ENCODE peak calls at places on chromosomes 12 and 14, in four cellular contexts. A is PC-3, L is A549, V is colonic mucosa. D is an unnamed sample.

GRCh38 chr14:56487090-56487667 is 92.4 kb upstream of the TMEM260 start:
- DNase-seq in A (peak), L (peak), V (no peak), D (no peak)

GRCh38 chr14:56422703-56423213 is 156.8 kb upstream of the TMEM260 start:
- DNase-seq in V (peak), L (peak), A (peak), D (no peak)

GRCh38 chr12:107092669-107093546 is 441 bp downstream of the CRY1 start:
- DNase-seq in A (peak), V (peak), L (peak), D (peak)

GRCh38 chr14:22982013-22982476 is 306 bp downstream of the AJUBA start:
- DNase-seq in L (peak), V (no peak), A (no peak), D (no peak)

GRCh38 chr14:99802301-99803105 is 9.3 kb downstream of the EML1 start:
- DNase-seq in V (no peak), A (peak), L (peak), D (no peak)

GRCh38 chr12:65903680-65904403 is 79.6 kb downstream of the HMGA2 start:
- DNase-seq in L (no peak), V (no peak), A (no peak), D (no peak)

GRCh38 chr12:26736563-26737486 is 96.2 kb downstream of the ITPR2 start:
- DNase-seq in A (peak), L (no peak), V (no peak), D (no peak)

GRCh38 chr14:105167303-105168092 is 1.1 kb downstream of the JAG2 start:
- DNase-seq in A (peak), L (no peak), V (no peak), D (no peak)

GRCh38 chr12:10959777-10960176 is 20.7 kb upstream of the TAS2R14 start:
- DNase-seq in L (peak), A (no peak), V (no peak), D (no peak)

GRCh38 chr12:6469609-6470374 is 685 bp downstream of the VAMP1 start:
- DNase-seq in A (no peak), L (no peak), V (no peak), D (no peak)

GRCh38 chr12:1527789-1528188 is 66.6 kb downstream of the FBXL14 start:
- DNase-seq in A (peak), V (no peak), L (no peak), D (no peak)

GRCh38 chr12:53180931-53181645 is 363 bp upstream of the CSAD start:
- DNase-seq in V (peak), L (peak), A (peak), D (peak)

GRCh38 chr12:19223018-19223417 is 93.5 kb downstream of the PLEKHA5 start:
- DNase-seq in A (peak), V (no peak), L (peak), D (no peak)

GRCh38 chr14:78448483-78449094 is 278.4 kb downstream of the NRXN3 start:
- DNase-seq in V (peak), L (peak), A (peak), D (no peak)

GRCh38 chr12:66087365-66087943 is 43.1 kb downstream of the LLPH start:
- DNase-seq in A (peak), V (peak), L (peak), D (no peak)

GRCh38 chr14:100775831-100776591 is 49.3 kb downstream of the DLK1 start:
- DNase-seq in A (no peak), L (no peak), V (no peak), D (no peak)

GRCh38 chr12:122336015-122336946 is 70.0 kb upstream of the VPS33A start:
- DNase-seq in V (no peak), A (peak), L (peak), D (no peak)

GRCh38 chr12:20144341-20144740 is 224.0 kb upstream of the PDE3A start:
- DNase-seq in A (no peak), V (no peak), L (no peak), D (no peak)

GRCh38 chr14:45177081-45177480 is 41.4 kb downstream of the FANCM start:
- DNase-seq in V (no peak), L (no peak), A (peak), D (no peak)

GRCh38 chr14:71753126-71753830 is 179.0 kb upstream of the RGS6 start:
- DNase-seq in A (peak), L (peak), V (peak), D (peak)

GRCh38 chr12:53300187-53300586 is 692 bp downstream of the MYG1 start:
- DNase-seq in V (no peak), A (no peak), L (peak), D (no peak)

GRCh38 chr14:50396636-50397460 is at the start of gene CDKL1:
- DNase-seq in V (peak), A (peak), L (peak), D (peak)

GRCh38 chr12:122517877-122518276 is 8.9 kb downstream of the RSRC2 start:
- DNase-seq in V (no peak), A (peak), L (peak), D (peak)

GRCh38 chr12:75814856-75815754 is 216.5 kb downstream of the PHLDA1 start:
- DNase-seq in L (peak), V (no peak), A (peak), D (no peak)

GRCh38 chr12:25578739-25579138 is 25.7 kb upstream of the LMNTD1 start:
- DNase-seq in V (no peak), L (no peak), A (no peak), D (no peak)
- H3K27ac ChIP-seq in V (no peak), L (no peak), A (no peak), D (no peak)

GRCh38 chr14:75452900-75453816 is 25.3 kb downstream of the JDP2 start:
- DNase-seq in L (peak), V (no peak), A (peak), D (peak)

GRCh38 chr14:75452324-75452723 is 24.5 kb downstream of the JDP2 start:
- DNase-seq in V (no peak), L (no peak), A (no peak), D (no peak)

GRCh38 chr14:75456069-75457023 is 28.5 kb downstream of the JDP2 start:
- DNase-seq in V (no peak), A (no peak), L (no peak), D (peak)

GRCh38 chr14:75454963-75455546 is 27.2 kb downstream of the JDP2 start:
- DNase-seq in V (no peak), L (peak), A (peak), D (peak)

DNA sequence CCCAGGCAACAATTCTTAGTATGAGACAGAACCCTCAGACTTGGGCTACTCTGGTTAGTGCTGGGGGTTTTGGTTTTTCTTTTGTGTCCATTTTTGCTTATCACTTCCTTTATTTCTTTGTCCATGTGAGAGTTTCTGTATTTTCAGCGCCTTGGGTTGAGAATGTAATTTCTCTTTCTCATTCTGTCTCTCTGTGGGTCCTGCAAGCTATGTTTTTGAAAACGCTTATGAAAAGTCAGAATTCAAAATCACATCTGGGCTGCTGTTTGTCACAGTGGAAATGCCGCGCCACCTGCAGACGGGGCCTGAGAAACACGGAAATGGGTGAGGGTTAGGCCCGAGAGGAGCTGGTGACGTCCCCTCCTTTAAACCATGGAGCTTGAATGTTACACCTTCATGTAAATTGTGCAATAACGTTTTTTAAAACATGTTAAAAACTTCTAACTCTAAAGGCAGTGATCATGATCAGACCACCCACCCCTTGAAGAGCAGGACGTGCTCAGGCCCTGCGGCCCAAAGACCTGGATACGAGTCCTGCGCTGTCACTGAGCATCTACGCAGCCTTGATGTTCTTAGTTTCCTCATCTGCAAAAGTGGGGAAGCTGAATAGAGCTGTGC is 26.1 kb downstream of the JDP2 start:
- DNase-seq in V (no peak), A (no peak), L (no peak), D (no peak)
- H3K27ac ChIP-seq in V (peak), A (no peak), L (peak), D (peak)

GRCh38 chr14:92581966-92582566 is 68.5 kb downstream of the RIN3 start:
- DNase-seq in A (no peak), L (no peak), V (no peak), D (no peak)
- H3K27ac ChIP-seq in A (no peak), L (no peak), V (no peak), D (no peak)

GRCh38 chr14:38959021-38959420 is 144.0 kb downstream of the SEC23A start:
- DNase-seq in V (no peak), A (no peak), L (no peak), D (no peak)

GRCh38 chr14:38961136-38961535 is 141.9 kb downstream of the SEC23A start:
- DNase-seq in L (no peak), V (no peak), A (no peak), D (no peak)

GRCh38 chr14:38964630-38965029 is 138.4 kb downstream of the SEC23A start:
- DNase-seq in A (peak), V (no peak), L (peak), D (no peak)
- H3K27ac ChIP-seq in A (no peak), V (no peak), L (no peak), D (no peak)

DNA sequence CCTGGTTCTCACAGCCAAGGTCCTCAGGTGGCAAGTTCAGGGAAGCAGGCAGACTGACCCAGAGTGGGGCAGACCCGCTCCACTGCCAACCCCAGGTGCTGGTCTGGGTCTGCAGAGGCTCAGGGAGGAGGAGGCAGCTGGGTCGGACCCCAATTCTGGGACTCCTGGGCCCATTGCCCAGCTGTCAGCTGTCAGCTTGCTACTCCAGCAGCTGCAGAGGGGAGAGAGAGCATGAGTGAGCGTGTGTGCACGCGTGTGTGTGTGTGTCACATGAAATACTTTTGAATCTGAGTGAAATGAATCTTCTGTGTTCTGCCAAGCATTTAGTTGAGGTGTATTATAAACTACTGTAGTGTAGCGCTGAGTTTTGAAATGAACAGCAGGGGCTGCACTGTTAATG is 30.8 kb downstream of the XRCC3 start:
- DNase-seq in A (no peak), V (no peak), L (no peak), D (no peak)
- H3K27ac ChIP-seq in A (no peak), V (no peak), L (no peak), D (no peak)

GRCh38 chr12:104702565-104703139 is 245.9 kb downstream of the CHST11 start:
- DNase-seq in L (no peak), V (peak), A (no peak), D (no peak)
- H3K27ac ChIP-seq in L (no peak), V (no peak), A (no peak), D (no peak)

GRCh38 chr12:130121246-130122005 is 40.8 kb upstream of the FZD10 start:
- DNase-seq in V (no peak), A (no peak), L (no peak), D (no peak)
- H3K27ac ChIP-seq in V (no peak), A (no peak), L (no peak), D (no peak)

DNA sequence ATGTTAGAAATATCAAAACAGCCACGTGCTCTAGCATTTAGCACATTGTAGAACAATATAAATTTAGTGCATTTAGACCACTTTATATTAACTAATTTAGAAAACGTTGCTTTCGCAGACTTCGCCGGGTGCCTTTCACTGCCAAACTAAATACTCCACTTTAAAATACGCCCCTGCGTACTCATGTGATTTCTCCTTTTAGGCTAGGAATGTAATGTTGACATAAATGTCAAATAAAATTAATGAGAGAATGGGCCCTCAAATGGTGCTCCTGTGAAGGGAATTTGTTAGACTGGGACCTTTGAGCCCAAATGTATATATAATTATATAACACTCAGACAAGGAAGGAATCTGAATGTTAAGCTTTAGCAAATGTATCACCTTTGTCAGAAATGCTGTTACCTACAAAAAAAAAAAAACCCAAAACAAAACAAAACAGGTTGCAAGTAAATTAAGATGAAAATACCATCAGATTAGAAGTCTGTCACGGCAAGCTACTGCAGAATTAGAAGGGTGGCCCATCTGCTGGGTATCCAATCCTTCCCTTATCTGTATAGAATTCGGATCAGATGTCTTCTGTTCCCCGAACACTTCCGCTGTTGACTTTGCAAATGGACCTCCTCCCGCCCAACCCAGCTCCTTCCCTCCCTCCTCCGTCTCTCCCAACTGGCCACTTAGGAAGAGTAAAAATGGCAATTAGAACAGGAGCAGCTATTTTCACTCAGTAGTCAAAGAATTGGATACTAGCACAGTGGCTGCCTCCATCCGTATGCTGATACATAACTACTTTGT is 159.3 kb upstream of the FOXN3 start:
- DNase-seq in V (no peak), L (no peak), A (no peak), D (no peak)
- H3K27ac ChIP-seq in V (no peak), L (no peak), A (no peak), D (no peak)

GRCh38 chr12:131283191-131283861 is 329.6 kb downstream of the ADGRD1 start:
- DNase-seq in V (no peak), A (no peak), L (no peak), D (no peak)
- H3K27ac ChIP-seq in V (no peak), A (no peak), L (no peak), D (no peak)

GRCh38 chr12:57239587-57240068 is 10.1 kb downstream of the SHMT2 start:
- DNase-seq in L (no peak), A (no peak), V (no peak), D (no peak)
- H3K27ac ChIP-seq in L (peak), A (no peak), V (no peak), D (no peak)

D was measured in left lung.